ENCODE peak calls at places on chromosomes 13 and 19, in ten cellular contexts. One of them, this sample, is unnamed.

GRCh38 chr13:100230813-100231575 is 142.1 kb downstream of the PCCA start:
- DNase-seq in CD8-positive, alpha-beta T cell: no peak
- DNase-seq in NCI-H1436: no peak
- DNase-seq in NCI-H1417: no peak
- DNase-seq in uterus: no peak
- DNase-seq in mesendoderm: no peak
- DNase-seq in EH: no peak
- DNase-seq in NCI-H1092 treated with DMSO at 0.1 percent for 48 hours: no peak
- DNase-seq in fibroblast of lung: no peak
- DNase-seq in glutamatergic neuron: peak
- DNase-seq in this sample: no peak

GRCh38 chr13:96397807-96398206 is 307.9 kb downstream of the HS6ST3 start:
- DNase-seq in CD8-positive, alpha-beta T cell: no peak
- DNase-seq in NCI-H1436: no peak
- DNase-seq in NCI-H1417: no peak
- DNase-seq in uterus: no peak
- DNase-seq in mesendoderm: no peak
- DNase-seq in EH: no peak
- DNase-seq in NCI-H1092 treated with DMSO at 0.1 percent for 48 hours: no peak
- DNase-seq in fibroblast of lung: no peak
- DNase-seq in glutamatergic neuron: no peak
- DNase-seq in this sample: no peak

GRCh38 chr13:45510671-45511070 is 45.9 kb downstream of the COG3 start:
- DNase-seq in CD8-positive, alpha-beta T cell: no peak
- DNase-seq in NCI-H1436: no peak
- DNase-seq in NCI-H1417: no peak
- DNase-seq in uterus: no peak
- DNase-seq in mesendoderm: peak
- DNase-seq in EH: no peak
- DNase-seq in NCI-H1092 treated with DMSO at 0.1 percent for 48 hours: no peak
- DNase-seq in fibroblast of lung: no peak
- DNase-seq in glutamatergic neuron: no peak
- DNase-seq in this sample: no peak

GRCh38 chr13:44331912-44332840 is 41.4 kb upstream of the SERP2 start:
- DNase-seq in CD8-positive, alpha-beta T cell: no peak
- DNase-seq in NCI-H1436: peak
- DNase-seq in NCI-H1417: peak
- DNase-seq in uterus: peak
- DNase-seq in mesendoderm: no peak
- DNase-seq in EH: peak
- DNase-seq in NCI-H1092 treated with DMSO at 0.1 percent for 48 hours: peak
- DNase-seq in fibroblast of lung: peak
- DNase-seq in glutamatergic neuron: peak
- DNase-seq in this sample: no peak

GRCh38 chr19:17727843-17728242 is 8.6 kb downstream of the MAP1S start:
- DNase-seq in CD8-positive, alpha-beta T cell: no peak
- DNase-seq in NCI-H1436: no peak
- DNase-seq in NCI-H1417: no peak
- DNase-seq in uterus: no peak
- DNase-seq in mesendoderm: no peak
- DNase-seq in EH: no peak
- DNase-seq in NCI-H1092 treated with DMSO at 0.1 percent for 48 hours: no peak
- DNase-seq in fibroblast of lung: no peak
- DNase-seq in glutamatergic neuron: no peak
- DNase-seq in this sample: no peak

GRCh38 chr13:62357887-62358645 is 942.4 kb upstream of the PCDH20 start:
- DNase-seq in CD8-positive, alpha-beta T cell: no peak
- DNase-seq in NCI-H1436: no peak
- DNase-seq in NCI-H1417: no peak
- DNase-seq in uterus: no peak
- DNase-seq in mesendoderm: peak
- DNase-seq in EH: no peak
- DNase-seq in NCI-H1092 treated with DMSO at 0.1 percent for 48 hours: peak
- DNase-seq in fibroblast of lung: peak
- DNase-seq in glutamatergic neuron: peak
- DNase-seq in this sample: peak

GRCh38 chr19:53328967-53329366 is 4.6 kb upstream of the ZNF845 start:
- DNase-seq in CD8-positive, alpha-beta T cell: peak
- DNase-seq in NCI-H1436: no peak
- DNase-seq in NCI-H1417: no peak
- DNase-seq in uterus: peak
- DNase-seq in mesendoderm: no peak
- DNase-seq in EH: peak
- DNase-seq in NCI-H1092 treated with DMSO at 0.1 percent for 48 hours: no peak
- DNase-seq in fibroblast of lung: peak
- DNase-seq in glutamatergic neuron: no peak
- DNase-seq in this sample: peak

GRCh38 chr13:19685034-19685433 is 51.6 kb downstream of the MPHOSPH8 start:
- DNase-seq in CD8-positive, alpha-beta T cell: no peak
- DNase-seq in NCI-H1436: no peak
- DNase-seq in NCI-H1417: no peak
- DNase-seq in uterus: no peak
- DNase-seq in mesendoderm: no peak
- DNase-seq in EH: no peak
- DNase-seq in NCI-H1092 treated with DMSO at 0.1 percent for 48 hours: no peak
- DNase-seq in fibroblast of lung: no peak
- DNase-seq in glutamatergic neuron: no peak
- DNase-seq in this sample: no peak

GRCh38 chr19:50818859-50819472 is 4.6 kb downstream of the KLK1 start:
- DNase-seq in CD8-positive, alpha-beta T cell: no peak
- DNase-seq in NCI-H1436: no peak
- DNase-seq in NCI-H1417: peak
- DNase-seq in uterus: no peak
- DNase-seq in mesendoderm: no peak
- DNase-seq in EH: no peak
- DNase-seq in NCI-H1092 treated with DMSO at 0.1 percent for 48 hours: no peak
- DNase-seq in fibroblast of lung: no peak
- DNase-seq in glutamatergic neuron: no peak
- DNase-seq in this sample: no peak

GRCh38 chr19:290539-291521 is at the start of gene PLPP2:
- DNase-seq in CD8-positive, alpha-beta T cell: no peak
- DNase-seq in NCI-H1436: peak
- DNase-seq in NCI-H1417: peak
- DNase-seq in uterus: peak
- DNase-seq in mesendoderm: peak
- DNase-seq in EH: peak
- DNase-seq in NCI-H1092 treated with DMSO at 0.1 percent for 48 hours: no peak
- DNase-seq in fibroblast of lung: peak
- DNase-seq in glutamatergic neuron: no peak
- DNase-seq in this sample: no peak

GRCh38 chr13:26529441-26529840 is 28.0 kb upstream of the WASF3 start:
- DNase-seq in CD8-positive, alpha-beta T cell: no peak
- DNase-seq in NCI-H1436: no peak
- DNase-seq in NCI-H1417: no peak
- DNase-seq in uterus: no peak
- DNase-seq in mesendoderm: peak
- DNase-seq in EH: peak
- DNase-seq in NCI-H1092 treated with DMSO at 0.1 percent for 48 hours: no peak
- DNase-seq in fibroblast of lung: peak
- DNase-seq in glutamatergic neuron: no peak
- DNase-seq in this sample: peak

GRCh38 chr19:8050274-8051096 is 2.1 kb upstream of the CCL25 start:
- DNase-seq in CD8-positive, alpha-beta T cell: peak
- DNase-seq in NCI-H1436: peak
- DNase-seq in NCI-H1417: peak
- DNase-seq in uterus: peak
- DNase-seq in mesendoderm: peak
- DNase-seq in EH: peak
- DNase-seq in NCI-H1092 treated with DMSO at 0.1 percent for 48 hours: peak
- DNase-seq in fibroblast of lung: peak
- DNase-seq in glutamatergic neuron: peak
- DNase-seq in this sample: peak

GRCh38 chr13:112859817-112860190 is 109.2 kb upstream of the MCF2L start:
- DNase-seq in CD8-positive, alpha-beta T cell: no peak
- DNase-seq in NCI-H1436: no peak
- DNase-seq in NCI-H1417: no peak
- DNase-seq in uterus: peak
- DNase-seq in mesendoderm: peak
- DNase-seq in EH: peak
- DNase-seq in NCI-H1092 treated with DMSO at 0.1 percent for 48 hours: no peak
- DNase-seq in fibroblast of lung: peak
- DNase-seq in glutamatergic neuron: peak
- DNase-seq in this sample: no peak

GRCh38 chr13:25463496-25463895 is 91.7 kb downstream of the ATP8A2 start:
- DNase-seq in CD8-positive, alpha-beta T cell: no peak
- DNase-seq in NCI-H1436: no peak
- DNase-seq in NCI-H1417: no peak
- DNase-seq in uterus: no peak
- DNase-seq in mesendoderm: no peak
- DNase-seq in EH: peak
- DNase-seq in NCI-H1092 treated with DMSO at 0.1 percent for 48 hours: no peak
- DNase-seq in fibroblast of lung: no peak
- DNase-seq in glutamatergic neuron: no peak
- DNase-seq in this sample: no peak

GRCh38 chr19:46460981-46461380 is 10.4 kb downstream of the PNMA8A start:
- DNase-seq in CD8-positive, alpha-beta T cell: no peak
- DNase-seq in NCI-H1436: no peak
- DNase-seq in NCI-H1417: no peak
- DNase-seq in uterus: no peak
- DNase-seq in mesendoderm: no peak
- DNase-seq in EH: no peak
- DNase-seq in NCI-H1092 treated with DMSO at 0.1 percent for 48 hours: no peak
- DNase-seq in fibroblast of lung: no peak
- DNase-seq in glutamatergic neuron: no peak
- DNase-seq in this sample: no peak

GRCh38 chr13:80817979-80818378 is 477.1 kb upstream of the SPRY2 start:
- DNase-seq in CD8-positive, alpha-beta T cell: no peak
- DNase-seq in NCI-H1436: no peak
- DNase-seq in NCI-H1417: no peak
- DNase-seq in uterus: no peak
- DNase-seq in mesendoderm: no peak
- DNase-seq in EH: no peak
- DNase-seq in NCI-H1092 treated with DMSO at 0.1 percent for 48 hours: no peak
- DNase-seq in fibroblast of lung: no peak
- DNase-seq in glutamatergic neuron: no peak
- DNase-seq in this sample: no peak

GRCh38 chr13:20288561-20288960 is 56.4 kb upstream of the GJB6 start:
- DNase-seq in CD8-positive, alpha-beta T cell: no peak
- DNase-seq in NCI-H1436: no peak
- DNase-seq in NCI-H1417: no peak
- DNase-seq in uterus: no peak
- DNase-seq in mesendoderm: no peak
- DNase-seq in EH: no peak
- DNase-seq in NCI-H1092 treated with DMSO at 0.1 percent for 48 hours: no peak
- DNase-seq in fibroblast of lung: no peak
- DNase-seq in glutamatergic neuron: no peak
- DNase-seq in this sample: no peak

GRCh38 chr19:45779231-45780145 is 2.8 kb downstream of the DMPK start:
- DNase-seq in CD8-positive, alpha-beta T cell: peak
- DNase-seq in NCI-H1436: peak
- DNase-seq in NCI-H1417: peak
- DNase-seq in uterus: peak
- DNase-seq in mesendoderm: peak
- DNase-seq in EH: peak
- DNase-seq in NCI-H1092 treated with DMSO at 0.1 percent for 48 hours: peak
- DNase-seq in fibroblast of lung: no peak
- DNase-seq in glutamatergic neuron: peak
- DNase-seq in this sample: no peak

GRCh38 chr13:111382877-111383276 is 62.4 kb downstream of the TEX29 start:
- DNase-seq in CD8-positive, alpha-beta T cell: no peak
- DNase-seq in NCI-H1436: no peak
- DNase-seq in NCI-H1417: no peak
- DNase-seq in uterus: no peak
- DNase-seq in mesendoderm: no peak
- DNase-seq in EH: no peak
- DNase-seq in NCI-H1092 treated with DMSO at 0.1 percent for 48 hours: no peak
- DNase-seq in fibroblast of lung: no peak
- DNase-seq in glutamatergic neuron: peak
- DNase-seq in this sample: no peak

GRCh38 chr19:913080-913748 is at the start of gene R3HDM4:
- DNase-seq in CD8-positive, alpha-beta T cell: peak
- DNase-seq in NCI-H1436: peak
- DNase-seq in NCI-H1417: peak
- DNase-seq in uterus: peak
- DNase-seq in mesendoderm: no peak
- DNase-seq in EH: peak
- DNase-seq in NCI-H1092 treated with DMSO at 0.1 percent for 48 hours: peak
- DNase-seq in fibroblast of lung: peak
- DNase-seq in glutamatergic neuron: peak
- DNase-seq in this sample: no peak

GRCh38 chr13:66532146-66532545 is 698.0 kb downstream of the PCDH9 start:
- DNase-seq in CD8-positive, alpha-beta T cell: no peak
- DNase-seq in NCI-H1436: no peak
- DNase-seq in NCI-H1417: no peak
- DNase-seq in uterus: no peak
- DNase-seq in mesendoderm: no peak
- DNase-seq in EH: peak
- DNase-seq in NCI-H1092 treated with DMSO at 0.1 percent for 48 hours: no peak
- DNase-seq in fibroblast of lung: peak
- DNase-seq in glutamatergic neuron: no peak
- DNase-seq in this sample: no peak

GRCh38 chr19:29804493-29804892 is 7.3 kb upstream of the CCNE1 start:
- DNase-seq in CD8-positive, alpha-beta T cell: no peak
- DNase-seq in NCI-H1436: no peak
- DNase-seq in NCI-H1417: no peak
- DNase-seq in uterus: no peak
- DNase-seq in mesendoderm: no peak
- DNase-seq in EH: no peak
- DNase-seq in NCI-H1092 treated with DMSO at 0.1 percent for 48 hours: no peak
- DNase-seq in fibroblast of lung: no peak
- DNase-seq in glutamatergic neuron: no peak
- DNase-seq in this sample: no peak

GRCh38 chr13:27791901-27792392 is 336 bp upstream of the GSX1 start:
- DNase-seq in CD8-positive, alpha-beta T cell: no peak
- DNase-seq in NCI-H1436: no peak
- DNase-seq in NCI-H1417: no peak
- DNase-seq in uterus: no peak
- DNase-seq in mesendoderm: no peak
- DNase-seq in EH: no peak
- DNase-seq in NCI-H1092 treated with DMSO at 0.1 percent for 48 hours: no peak
- DNase-seq in fibroblast of lung: no peak
- DNase-seq in glutamatergic neuron: no peak
- DNase-seq in this sample: no peak

GRCh38 chr19:56111601-56112312 is 9.3 kb downstream of the ZNF787 start:
- DNase-seq in CD8-positive, alpha-beta T cell: peak
- DNase-seq in NCI-H1436: peak
- DNase-seq in NCI-H1417: peak
- DNase-seq in uterus: no peak
- DNase-seq in mesendoderm: no peak
- DNase-seq in EH: no peak
- DNase-seq in NCI-H1092 treated with DMSO at 0.1 percent for 48 hours: no peak
- DNase-seq in fibroblast of lung: no peak
- DNase-seq in glutamatergic neuron: no peak
- DNase-seq in this sample: no peak